ENCODE peak calls at places on chromosomes 4 and X, in four cellular contexts. R is pancreas; K is NCI-H1092; Q is activated CD4-positive, alpha-beta T cell treated with anti-CD3 and anti-CD28 coated beads, Interleukin-2, amount 10 ng/mL, durations not matched to agents 7 days and 5 days. Y is an unnamed sample.

GRCh38 chr4:147786031-147786430 is 54.1 kb downstream of the ARHGAP10 start:
- DNase-seq in K (no peak), Q (no peak), R (no peak), Y (no peak)

GRCh38 chr4:88144866-88145300 is 13.6 kb downstream of the ABCG2 start:
- DNase-seq in Q (no peak), K (no peak), R (no peak), Y (no peak)

GRCh38 chr4:183504930-183505555 is at the start of gene ING2:
- DNase-seq in K (peak; percentile 67), Q (no peak), R (no peak), Y (peak; percentile 76)

GRCh38 chr4:41209187-41209586 is 5.2 kb downstream of the APBB2 start:
- DNase-seq in Q (no peak), R (peak; percentile 20), K (no peak), Y (peak; percentile 29)

GRCh38 chrX:39409246-39409917 is 608.1 kb downstream of the MID1IP1 start:
- DNase-seq in K (no peak), R (no peak), Q (no peak), Y (no peak)

GRCh38 chr4:153465583-153465921 is 608 bp upstream of the TMEM131L start:
- DNase-seq in K (peak; percentile 21), R (peak; percentile 66), Q (peak; percentile 53), Y (peak; percentile 69)

GRCh38 chr4:176309046-176309445 is 10.7 kb upstream of the SPCS3 start:
- DNase-seq in K (no peak), Q (no peak), R (no peak), Y (no peak)

GRCh38 chr4:56681158-56681848 is at the start of gene HOPX:
- DNase-seq in K (no peak), R (peak; percentile 18), Q (peak; percentile 51), Y (no peak)

GRCh38 chr4:82500106-82500738 is 61.6 kb downstream of the TMEM150C start:
- DNase-seq in R (no peak), Q (no peak), K (peak; percentile 70), Y (no peak)

GRCh38 chrX:67949270-67949669 is 405.4 kb downstream of the AR start:
- DNase-seq in K (no peak), Q (no peak), R (no peak), Y (no peak)

GRCh38 chrX:137227164-137227563 is 193.4 kb upstream of the GPR101 start:
- DNase-seq in R (no peak), Q (no peak), K (no peak), Y (no peak)

GRCh38 chrX:35445912-35446311 is 352.2 kb upstream of the MAGEB16 start:
- DNase-seq in R (no peak), Q (no peak), K (no peak), Y (no peak)

GRCh38 chr4:1198070-1198844 is 25.9 kb upstream of the SPON2 start:
- DNase-seq in Q (no peak), R (no peak), K (no peak), Y (no peak)

GRCh38 chr4:45502471-45502870 is 621.4 kb downstream of the GABRG1 start:
- DNase-seq in K (no peak), Q (no peak), R (no peak), Y (no peak)

GRCh38 chrX:108091878-108092291 is 307 bp downstream of the ATG4A start:
- DNase-seq in K (no peak), Q (no peak), R (no peak), Y (no peak)

GRCh38 chrX:5474282-5474681 is 754.4 kb downstream of the NLGN4X start:
- DNase-seq in K (no peak), R (no peak), Q (no peak), Y (no peak)

GRCh38 chr4:98749206-98749605 is 90.8 kb upstream of the TSPAN5 start:
- DNase-seq in K (no peak), R (no peak), Q (no peak), Y (no peak)

Y was measured in dermis microvascular lymphatic vessel endothelial cell.